ENCODE peak calls at places on chromosomes 5 and 9, in eight cellular contexts. One of them, this sample, is unnamed.

GRCh38 chr9:3708751-3709150 is 182.9 kb upstream of the RFX3 start:
- DNase-seq in GM04504: no peak
- DNase-seq in mammary epithelial cell: peak
- DNase-seq in OCI-LY7: no peak
- DNase-seq in naive thymus-derived CD8-positive, alpha-beta T cell: no peak
- DNase-seq in SW 1271: no peak
- DNase-seq in NB4: no peak
- DNase-seq in A549: no peak
- DNase-seq in this sample: peak

GRCh38 chr9:76927540-76928240 is 21.8 kb upstream of the PRUNE2 start:
- DNase-seq in SW 1271: no peak
- DNase-seq in OCI-LY7: no peak
- DNase-seq in NB4: no peak
- DNase-seq in naive thymus-derived CD8-positive, alpha-beta T cell: no peak
- DNase-seq in A549: no peak
- DNase-seq in GM04504: no peak
- DNase-seq in mammary epithelial cell: no peak
- DNase-seq in this sample: no peak

GRCh38 chr9:16828335-16829281 is 41.9 kb downstream of the BNC2 start:
- DNase-seq in NB4: no peak
- DNase-seq in OCI-LY7: no peak
- DNase-seq in A549: no peak
- DNase-seq in mammary epithelial cell: no peak
- DNase-seq in naive thymus-derived CD8-positive, alpha-beta T cell: no peak
- DNase-seq in SW 1271: no peak
- DNase-seq in GM04504: peak
- DNase-seq in this sample: no peak

GRCh38 chr5:145661737-145662530 is 173.2 kb downstream of the PRELID2 start:
- DNase-seq in naive thymus-derived CD8-positive, alpha-beta T cell: no peak
- DNase-seq in mammary epithelial cell: no peak
- DNase-seq in NB4: no peak
- DNase-seq in OCI-LY7: no peak
- DNase-seq in SW 1271: no peak
- DNase-seq in A549: no peak
- DNase-seq in GM04504: no peak
- DNase-seq in this sample: no peak

GRCh38 chr9:5708414-5708813 is 79.5 kb downstream of the RIC1 start:
- DNase-seq in OCI-LY7: peak
- DNase-seq in naive thymus-derived CD8-positive, alpha-beta T cell: no peak
- DNase-seq in NB4: peak
- DNase-seq in GM04504: no peak
- DNase-seq in mammary epithelial cell: no peak
- DNase-seq in SW 1271: no peak
- DNase-seq in A549: no peak
- DNase-seq in this sample: no peak

GRCh38 chr9:21465859-21466518 is 16.1 kb downstream of the IFNE start:
- DNase-seq in SW 1271: no peak
- DNase-seq in A549: peak
- DNase-seq in OCI-LY7: peak
- DNase-seq in mammary epithelial cell: peak
- DNase-seq in NB4: peak
- DNase-seq in GM04504: peak
- DNase-seq in naive thymus-derived CD8-positive, alpha-beta T cell: no peak
- DNase-seq in this sample: peak

GRCh38 chr9:113558632-113559502 is 95.3 kb downstream of the RGS3 start:
- DNase-seq in A549: no peak
- DNase-seq in NB4: no peak
- DNase-seq in GM04504: no peak
- DNase-seq in naive thymus-derived CD8-positive, alpha-beta T cell: peak
- DNase-seq in SW 1271: no peak
- DNase-seq in OCI-LY7: no peak
- DNase-seq in mammary epithelial cell: no peak
- DNase-seq in this sample: no peak

GRCh38 chr9:91219557-91219956 is 142.2 kb downstream of the AUH start:
- DNase-seq in A549: no peak
- DNase-seq in GM04504: no peak
- DNase-seq in mammary epithelial cell: no peak
- DNase-seq in SW 1271: no peak
- DNase-seq in NB4: no peak
- DNase-seq in naive thymus-derived CD8-positive, alpha-beta T cell: no peak
- DNase-seq in OCI-LY7: no peak
- DNase-seq in this sample: no peak

GRCh38 chr5:642481-642880 is 30.3 kb downstream of the CEP72 start:
- DNase-seq in mammary epithelial cell: no peak
- DNase-seq in OCI-LY7: no peak
- DNase-seq in A549: no peak
- DNase-seq in NB4: no peak
- DNase-seq in naive thymus-derived CD8-positive, alpha-beta T cell: no peak
- DNase-seq in GM04504: no peak
- DNase-seq in SW 1271: no peak
- DNase-seq in this sample: no peak

GRCh38 chr5:168219515-168220410 is 71.7 kb upstream of the WWC1 start:
- DNase-seq in SW 1271: peak
- DNase-seq in A549: peak
- DNase-seq in OCI-LY7: peak
- DNase-seq in mammary epithelial cell: peak
- DNase-seq in GM04504: peak
- DNase-seq in NB4: peak
- DNase-seq in naive thymus-derived CD8-positive, alpha-beta T cell: no peak
- DNase-seq in this sample: peak

GRCh38 chr9:114938687-114939575 is 8.5 kb upstream of the TNFSF8 start:
- DNase-seq in OCI-LY7: peak
- DNase-seq in mammary epithelial cell: no peak
- DNase-seq in SW 1271: no peak
- DNase-seq in A549: no peak
- DNase-seq in NB4: no peak
- DNase-seq in GM04504: no peak
- DNase-seq in naive thymus-derived CD8-positive, alpha-beta T cell: no peak
- DNase-seq in this sample: no peak

GRCh38 chr5:177524941-177525655 is 8.3 kb upstream of the DDX41 start:
- DNase-seq in OCI-LY7: no peak
- DNase-seq in A549: no peak
- DNase-seq in GM04504: no peak
- DNase-seq in SW 1271: no peak
- DNase-seq in mammary epithelial cell: no peak
- DNase-seq in naive thymus-derived CD8-positive, alpha-beta T cell: no peak
- DNase-seq in NB4: no peak
- DNase-seq in this sample: no peak